ENCODE peak calls at places on chromosomes 12 and 14, in four cellular contexts. One of them, this sample, is unnamed.

GRCh38 chr14:85417396-85417795 is 112.5 kb upstream of the FLRT2 start:
- DNase-seq in islet precursor cell: no peak
- DNase-seq in H4: no peak
- DNase-seq in stimulated activated CD8-positive, alpha-beta memory T cell treated with anti-CD3 and anti-CD28 coated beads, Interleukin-4, amount 100 ng/mL, for 4 hours: no peak
- DNase-seq in this sample: no peak

GRCh38 chr14:104277416-104278213 is 139.2 kb downstream of the KIF26A start:
- DNase-seq in stimulated activated CD8-positive, alpha-beta memory T cell treated with anti-CD3 and anti-CD28 coated beads, Interleukin-4, amount 100 ng/mL, for 4 hours: no peak
- DNase-seq in H4: no peak
- DNase-seq in islet precursor cell: peak
- DNase-seq in this sample: no peak

GRCh38 chr12:12032771-12033588 is 37.8 kb upstream of the BCL2L14 start:
- DNase-seq in islet precursor cell: peak
- DNase-seq in stimulated activated CD8-positive, alpha-beta memory T cell treated with anti-CD3 and anti-CD28 coated beads, Interleukin-4, amount 100 ng/mL, for 4 hours: peak
- DNase-seq in H4: peak
- DNase-seq in this sample: peak

GRCh38 chr14:80867091-80867490 is 74.4 kb downstream of the CEP128 start:
- DNase-seq in H4: no peak
- DNase-seq in stimulated activated CD8-positive, alpha-beta memory T cell treated with anti-CD3 and anti-CD28 coated beads, Interleukin-4, amount 100 ng/mL, for 4 hours: no peak
- DNase-seq in islet precursor cell: no peak
- DNase-seq in this sample: peak

GRCh38 chr14:30620178-30620577 is 1.9 kb upstream of the SCFD1 start:
- DNase-seq in stimulated activated CD8-positive, alpha-beta memory T cell treated with anti-CD3 and anti-CD28 coated beads, Interleukin-4, amount 100 ng/mL, for 4 hours: no peak
- DNase-seq in H4: no peak
- DNase-seq in islet precursor cell: no peak
- DNase-seq in this sample: peak

GRCh38 chr12:49549735-49550710 is 11.2 kb downstream of the KCNH3 start:
- DNase-seq in stimulated activated CD8-positive, alpha-beta memory T cell treated with anti-CD3 and anti-CD28 coated beads, Interleukin-4, amount 100 ng/mL, for 4 hours: no peak
- DNase-seq in H4: no peak
- DNase-seq in islet precursor cell: peak
- DNase-seq in this sample: no peak

GRCh38 chr12:61412209-61412608 is 848.0 kb upstream of the USP15 start:
- DNase-seq in H4: no peak
- DNase-seq in stimulated activated CD8-positive, alpha-beta memory T cell treated with anti-CD3 and anti-CD28 coated beads, Interleukin-4, amount 100 ng/mL, for 4 hours: no peak
- DNase-seq in islet precursor cell: no peak
- DNase-seq in this sample: no peak

GRCh38 chr12:27906658-27907473 is 65.7 kb downstream of the PTHLH start:
- DNase-seq in H4: no peak
- DNase-seq in stimulated activated CD8-positive, alpha-beta memory T cell treated with anti-CD3 and anti-CD28 coated beads, Interleukin-4, amount 100 ng/mL, for 4 hours: no peak
- DNase-seq in islet precursor cell: no peak
- DNase-seq in this sample: no peak

GRCh38 chr12:16174282-16174681 is 103.2 kb downstream of the SLC15A5 start:
- DNase-seq in stimulated activated CD8-positive, alpha-beta memory T cell treated with anti-CD3 and anti-CD28 coated beads, Interleukin-4, amount 100 ng/mL, for 4 hours: no peak
- DNase-seq in islet precursor cell: no peak
- DNase-seq in H4: no peak
- DNase-seq in this sample: no peak

GRCh38 chr14:61108742-61109141 is 127.7 kb downstream of the SLC38A6 start:
- DNase-seq in H4: no peak
- DNase-seq in islet precursor cell: no peak
- DNase-seq in stimulated activated CD8-positive, alpha-beta memory T cell treated with anti-CD3 and anti-CD28 coated beads, Interleukin-4, amount 100 ng/mL, for 4 hours: no peak
- DNase-seq in this sample: no peak

GRCh38 chr14:87111741-87112140 is 881.2 kb downstream of the GALC start:
- DNase-seq in stimulated activated CD8-positive, alpha-beta memory T cell treated with anti-CD3 and anti-CD28 coated beads, Interleukin-4, amount 100 ng/mL, for 4 hours: no peak
- DNase-seq in islet precursor cell: no peak
- DNase-seq in H4: no peak
- DNase-seq in this sample: no peak

GRCh38 chr12:129532082-129532481 is 371.7 kb downstream of the TMEM132D start:
- DNase-seq in H4: no peak
- DNase-seq in islet precursor cell: no peak
- DNase-seq in stimulated activated CD8-positive, alpha-beta memory T cell treated with anti-CD3 and anti-CD28 coated beads, Interleukin-4, amount 100 ng/mL, for 4 hours: no peak
- DNase-seq in this sample: no peak

GRCh38 chr12:52823761-52824450 is 10.0 kb upstream of the KRT4 start:
- DNase-seq in islet precursor cell: no peak
- DNase-seq in stimulated activated CD8-positive, alpha-beta memory T cell treated with anti-CD3 and anti-CD28 coated beads, Interleukin-4, amount 100 ng/mL, for 4 hours: no peak
- DNase-seq in H4: no peak
- DNase-seq in this sample: no peak

GRCh38 chr12:93125126-93125525 is 196.0 kb upstream of the EEA1 start:
- DNase-seq in islet precursor cell: no peak
- DNase-seq in stimulated activated CD8-positive, alpha-beta memory T cell treated with anti-CD3 and anti-CD28 coated beads, Interleukin-4, amount 100 ng/mL, for 4 hours: no peak
- DNase-seq in H4: no peak
- DNase-seq in this sample: no peak

GRCh38 chr12:121124402-121125109 is 8.1 kb upstream of the P2RX7 start:
- DNase-seq in stimulated activated CD8-positive, alpha-beta memory T cell treated with anti-CD3 and anti-CD28 coated beads, Interleukin-4, amount 100 ng/mL, for 4 hours: no peak
- DNase-seq in islet precursor cell: peak
- DNase-seq in H4: peak
- DNase-seq in this sample: peak

GRCh38 chr12:14514946-14515345 is 52.7 kb downstream of the PLBD1 start:
- DNase-seq in H4: no peak
- DNase-seq in islet precursor cell: no peak
- DNase-seq in stimulated activated CD8-positive, alpha-beta memory T cell treated with anti-CD3 and anti-CD28 coated beads, Interleukin-4, amount 100 ng/mL, for 4 hours: no peak
- DNase-seq in this sample: no peak

GRCh38 chr14:100081997-100082625 is 16.9 kb downstream of the EVL start:
- DNase-seq in islet precursor cell: peak
- DNase-seq in stimulated activated CD8-positive, alpha-beta memory T cell treated with anti-CD3 and anti-CD28 coated beads, Interleukin-4, amount 100 ng/mL, for 4 hours: no peak
- DNase-seq in H4: no peak
- DNase-seq in this sample: no peak

GRCh38 chr14:77489051-77489450 is 9.6 kb downstream of the ISM2 start:
- DNase-seq in H4: no peak
- DNase-seq in stimulated activated CD8-positive, alpha-beta memory T cell treated with anti-CD3 and anti-CD28 coated beads, Interleukin-4, amount 100 ng/mL, for 4 hours: no peak
- DNase-seq in islet precursor cell: no peak
- DNase-seq in this sample: no peak

This sample was measured in foreskin melanocyte.